ENCODE peak calls at places on chromosomes 13 and 19, in ten cellular contexts. One of them, this sample, is unnamed.

GRCh38 chr19:53612762-53613526 is 18.9 kb upstream of the DPRX start:
- DNase-seq in H9: peak
- DNase-seq in A673: no peak
- DNase-seq in body of pancreas: no peak
- DNase-seq in stomach: no peak
- DNase-seq in OCI-LY7: no peak
- DNase-seq in mammary epithelial cell: no peak
- DNase-seq in adrenal gland: no peak
- DNase-seq in hepatocyte: peak
- DNase-seq in RWPE2: no peak
- DNase-seq in this sample: no peak

GRCh38 chr19:35975608-35976214 is 19.3 kb upstream of the SDHAF1 start:
- DNase-seq in H9: no peak
- DNase-seq in A673: no peak
- DNase-seq in body of pancreas: no peak
- DNase-seq in stomach: no peak
- DNase-seq in OCI-LY7: no peak
- DNase-seq in mammary epithelial cell: no peak
- DNase-seq in adrenal gland: no peak
- DNase-seq in hepatocyte: peak
- DNase-seq in RWPE2: no peak
- DNase-seq in this sample: no peak

GRCh38 chr13:22700488-22700887 is 480.3 kb upstream of the SGCG start:
- DNase-seq in H9: no peak
- DNase-seq in A673: no peak
- DNase-seq in body of pancreas: no peak
- DNase-seq in stomach: no peak
- DNase-seq in OCI-LY7: no peak
- DNase-seq in mammary epithelial cell: no peak
- DNase-seq in adrenal gland: no peak
- DNase-seq in hepatocyte: no peak
- DNase-seq in RWPE2: no peak
- DNase-seq in this sample: no peak

GRCh38 chr13:51739403-51740112 is 64.4 kb downstream of the DHRS12 start:
- DNase-seq in H9: no peak
- DNase-seq in A673: no peak
- DNase-seq in body of pancreas: no peak
- DNase-seq in stomach: no peak
- DNase-seq in OCI-LY7: no peak
- DNase-seq in mammary epithelial cell: no peak
- DNase-seq in adrenal gland: no peak
- DNase-seq in hepatocyte: no peak
- DNase-seq in RWPE2: no peak
- DNase-seq in this sample: no peak

GRCh38 chr19:7787141-7787540 is 24.1 kb downstream of the CLEC4M start:
- DNase-seq in H9: peak
- DNase-seq in A673: no peak
- DNase-seq in body of pancreas: peak
- DNase-seq in stomach: no peak
- DNase-seq in OCI-LY7: no peak
- DNase-seq in mammary epithelial cell: no peak
- DNase-seq in adrenal gland: peak
- DNase-seq in hepatocyte: no peak
- DNase-seq in RWPE2: no peak
- DNase-seq in this sample: peak

GRCh38 chr19:43719378-43719868 is 3.5 kb downstream of the IRGC start:
- DNase-seq in H9: no peak
- DNase-seq in A673: no peak
- DNase-seq in body of pancreas: no peak
- DNase-seq in stomach: no peak
- DNase-seq in OCI-LY7: no peak
- DNase-seq in mammary epithelial cell: no peak
- DNase-seq in adrenal gland: no peak
- DNase-seq in hepatocyte: no peak
- DNase-seq in RWPE2: no peak
- DNase-seq in this sample: no peak

GRCh38 chr13:107860284-107860683 is 355.1 kb downstream of the LIG4 start:
- DNase-seq in H9: no peak
- DNase-seq in A673: no peak
- DNase-seq in body of pancreas: no peak
- DNase-seq in stomach: no peak
- DNase-seq in OCI-LY7: no peak
- DNase-seq in mammary epithelial cell: no peak
- DNase-seq in adrenal gland: no peak
- DNase-seq in hepatocyte: no peak
- DNase-seq in RWPE2: no peak
- DNase-seq in this sample: no peak

GRCh38 chr13:97386832-97387486 is 47.0 kb upstream of the RAP2A start:
- DNase-seq in H9: no peak
- DNase-seq in A673: no peak
- DNase-seq in body of pancreas: peak
- DNase-seq in stomach: no peak
- DNase-seq in OCI-LY7: no peak
- DNase-seq in mammary epithelial cell: no peak
- DNase-seq in adrenal gland: peak
- DNase-seq in hepatocyte: no peak
- DNase-seq in RWPE2: no peak
- DNase-seq in this sample: peak

GRCh38 chr19:55368701-55369563 is 1.3 kb downstream of the IL11 start:
- DNase-seq in H9: peak
- DNase-seq in A673: no peak
- DNase-seq in body of pancreas: no peak
- DNase-seq in stomach: no peak
- DNase-seq in OCI-LY7: no peak
- DNase-seq in mammary epithelial cell: peak
- DNase-seq in adrenal gland: no peak
- DNase-seq in hepatocyte: peak
- DNase-seq in RWPE2: peak
- DNase-seq in this sample: no peak

GRCh38 chr13:97359181-97360057 is 74.5 kb upstream of the RAP2A start:
- DNase-seq in H9: peak
- DNase-seq in A673: peak
- DNase-seq in body of pancreas: peak
- DNase-seq in stomach: peak
- DNase-seq in OCI-LY7: peak
- DNase-seq in mammary epithelial cell: peak
- DNase-seq in adrenal gland: peak
- DNase-seq in hepatocyte: peak
- DNase-seq in RWPE2: no peak
- DNase-seq in this sample: no peak

DNA sequence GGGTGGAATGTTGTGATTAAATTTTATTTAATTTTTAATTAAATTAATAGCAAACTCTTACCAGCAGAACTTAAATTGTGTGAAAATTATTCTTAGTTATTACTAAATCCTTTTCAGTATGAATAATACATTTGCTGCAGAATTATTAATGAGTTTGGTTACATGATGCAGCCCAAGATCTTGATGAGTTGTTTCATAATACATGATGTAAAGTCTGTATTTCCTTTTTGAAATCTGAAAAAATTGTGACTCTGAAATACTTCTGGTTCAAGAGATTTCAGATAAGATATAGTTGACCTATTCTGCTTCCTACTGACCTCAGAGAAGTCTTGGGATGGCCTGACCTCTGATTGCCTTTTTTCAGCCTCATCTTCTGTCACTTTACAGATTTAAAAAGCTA is 11.1 kb downstream of the SAE1 start:
- DNase-seq in H9: no peak
- DNase-seq in A673: no peak
- DNase-seq in body of pancreas: no peak
- DNase-seq in stomach: no peak
- DNase-seq in OCI-LY7: no peak
- DNase-seq in mammary epithelial cell: no peak
- DNase-seq in adrenal gland: no peak
- DNase-seq in hepatocyte: no peak
- DNase-seq in RWPE2: no peak
- DNase-seq in this sample: no peak
- H3K27ac ChIP-seq in H9: no peak
- H3K27ac ChIP-seq in A673: no peak
- H3K27ac ChIP-seq in body of pancreas: no peak
- H3K27ac ChIP-seq in stomach: no peak
- H3K27ac ChIP-seq in OCI-LY7: no peak
- H3K27ac ChIP-seq in mammary epithelial cell: no peak
- H3K27ac ChIP-seq in adrenal gland: no peak
- H3K27ac ChIP-seq in hepatocyte: no peak
- H3K27ac ChIP-seq in RWPE2: peak
- H3K27ac ChIP-seq in this sample: no peak

DNA sequence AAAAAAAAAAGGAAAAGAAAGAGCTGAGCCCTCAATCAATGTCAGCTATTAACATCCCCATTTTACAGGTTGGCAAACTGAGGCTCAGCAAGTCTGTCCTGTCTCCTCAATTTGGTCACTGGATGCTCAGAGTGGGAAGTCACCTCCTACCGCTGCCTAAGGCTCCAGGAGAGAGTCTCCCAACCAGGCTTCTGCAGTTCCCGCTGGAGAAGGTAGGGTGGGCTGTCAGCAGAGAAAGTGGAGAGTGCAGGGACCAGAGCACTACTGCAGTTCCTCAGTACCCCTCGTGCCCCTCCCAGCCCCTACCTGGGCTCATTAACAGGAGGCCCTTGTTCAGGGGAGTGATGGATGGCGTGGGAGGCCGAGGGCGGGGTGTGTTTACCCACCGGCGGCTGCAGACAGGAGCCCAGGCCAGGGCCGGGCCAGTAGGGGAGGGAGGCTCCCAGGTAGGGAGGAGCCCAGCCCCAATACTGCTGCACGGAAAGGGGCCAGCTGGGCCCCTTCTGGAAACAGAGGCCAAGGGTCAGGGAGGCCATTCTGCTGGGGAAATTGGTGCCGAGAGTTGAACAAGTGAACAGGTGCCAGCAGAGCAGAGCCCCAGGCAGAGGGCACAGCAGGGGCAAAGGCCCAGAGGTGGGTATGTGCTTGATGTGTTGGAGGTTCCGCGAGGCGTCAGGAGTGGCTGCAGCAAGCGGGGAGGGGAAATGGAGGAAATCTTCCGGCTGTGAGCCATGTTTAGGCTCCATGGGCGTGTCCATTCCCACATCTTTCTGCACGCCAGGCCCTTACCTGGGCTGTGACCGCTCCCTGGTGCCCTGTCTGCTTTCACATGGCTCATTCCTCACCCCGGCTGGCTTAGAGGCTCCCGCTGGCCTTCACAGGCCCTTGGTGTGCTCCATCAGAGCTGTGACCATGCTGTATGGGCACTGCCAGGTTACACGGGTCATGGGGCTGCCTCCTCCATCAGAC is 7.6 kb upstream of the COMP start:
- DNase-seq in H9: peak
- DNase-seq in A673: no peak
- DNase-seq in body of pancreas: no peak
- DNase-seq in stomach: peak
- DNase-seq in OCI-LY7: no peak
- DNase-seq in mammary epithelial cell: no peak
- DNase-seq in adrenal gland: no peak
- DNase-seq in hepatocyte: peak
- DNase-seq in RWPE2: no peak
- DNase-seq in this sample: no peak
- TF ChIP-seq CTCF in H9: peak
- TF ChIP-seq CTCF in A673: peak
- TF ChIP-seq CTCF in body of pancreas: no peak
- TF ChIP-seq CTCF in stomach: no peak
- TF ChIP-seq CTCF in OCI-LY7: no peak
- TF ChIP-seq CTCF in mammary epithelial cell: no peak
- TF ChIP-seq CTCF in adrenal gland: no peak
- TF ChIP-seq CTCF in hepatocyte: peak
- TF ChIP-seq CTCF in RWPE2: no peak
- TF ChIP-seq CTCF in this sample: no peak

DNA sequence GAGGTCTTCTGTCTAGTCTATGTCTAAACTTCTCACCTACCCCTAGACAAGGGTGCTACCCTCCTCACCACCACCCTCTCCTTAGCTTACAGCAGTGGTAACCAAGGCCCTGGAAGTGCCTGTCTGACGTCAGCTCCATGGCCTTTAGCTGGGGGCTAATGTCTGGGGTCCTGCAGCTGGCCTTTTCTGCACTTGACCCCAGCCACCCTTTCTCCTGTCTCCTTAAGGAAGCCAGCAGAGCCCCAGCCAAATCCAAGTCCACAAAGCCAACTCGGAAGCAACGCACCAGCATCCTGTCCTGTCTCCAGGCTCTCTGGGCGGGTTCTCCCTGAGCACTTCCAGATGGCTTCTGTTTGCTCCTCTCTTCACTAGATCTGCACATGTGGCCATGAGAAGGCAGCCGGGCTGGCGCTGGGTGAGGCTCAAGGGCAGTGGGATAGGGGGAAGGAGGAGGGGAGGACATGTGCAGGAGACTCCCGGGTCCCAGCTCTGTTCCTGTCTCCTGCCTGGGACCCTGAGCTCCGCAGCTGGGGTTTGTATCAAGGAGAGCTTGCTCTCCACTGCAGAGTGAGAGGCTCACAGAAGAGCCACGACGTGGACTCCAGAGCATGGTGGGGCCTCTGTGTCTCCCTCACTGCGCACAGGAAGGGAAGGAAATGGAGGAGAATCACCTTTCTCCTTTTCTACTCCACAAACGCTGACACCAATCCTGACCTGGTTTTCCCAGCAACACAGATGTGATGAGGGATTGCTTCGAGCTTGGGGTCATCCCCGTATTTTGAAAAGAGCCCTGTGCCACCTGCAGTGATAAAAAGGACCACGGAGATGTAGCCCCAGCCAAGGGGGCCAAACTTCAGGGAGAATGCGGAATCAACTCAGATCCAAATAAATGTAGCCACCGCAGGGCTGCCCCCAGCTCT is 204.2 kb downstream of the USP12 start:
- DNase-seq in H9: no peak
- DNase-seq in A673: no peak
- DNase-seq in body of pancreas: peak
- DNase-seq in stomach: no peak
- DNase-seq in OCI-LY7: no peak
- DNase-seq in mammary epithelial cell: no peak
- DNase-seq in adrenal gland: peak
- DNase-seq in hepatocyte: no peak
- DNase-seq in RWPE2: no peak
- DNase-seq in this sample: no peak
- H3K27ac ChIP-seq in H9: no peak
- H3K27ac ChIP-seq in A673: no peak
- H3K27ac ChIP-seq in body of pancreas: peak
- H3K27ac ChIP-seq in stomach: peak
- H3K27ac ChIP-seq in OCI-LY7: no peak
- H3K27ac ChIP-seq in mammary epithelial cell: no peak
- H3K27ac ChIP-seq in adrenal gland: no peak
- H3K27ac ChIP-seq in hepatocyte: peak
- H3K27ac ChIP-seq in RWPE2: no peak
- H3K27ac ChIP-seq in this sample: no peak

DNA sequence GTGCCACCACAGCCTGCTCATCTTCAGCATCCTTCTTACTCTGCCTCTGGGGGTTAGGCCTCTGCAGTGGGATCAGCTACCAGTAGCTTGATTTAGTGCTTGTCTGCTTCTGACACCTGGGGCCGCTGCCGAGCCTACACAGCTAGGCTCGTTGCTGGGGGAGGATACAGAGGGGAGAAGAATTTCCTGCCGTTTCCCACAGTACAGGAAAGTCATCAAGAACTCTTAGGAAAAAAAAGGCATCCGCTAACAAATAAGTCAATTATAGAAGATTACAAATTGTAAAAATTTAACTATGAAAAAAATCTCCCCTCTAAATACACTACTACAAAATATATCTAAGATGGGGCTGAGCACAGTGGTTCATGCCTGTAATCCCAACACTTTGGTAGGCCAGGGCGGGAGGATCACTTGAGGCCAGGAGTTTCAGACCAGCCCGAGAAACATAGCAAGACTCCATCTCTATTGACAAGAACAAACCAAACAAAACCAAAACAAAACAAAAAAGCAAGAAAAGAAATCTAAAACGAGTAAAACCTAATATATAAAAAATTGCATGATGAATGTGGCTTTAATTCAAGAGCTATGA is 26.7 kb downstream of the LATS2 start:
- DNase-seq in H9: peak
- DNase-seq in A673: no peak
- DNase-seq in body of pancreas: peak
- DNase-seq in stomach: no peak
- DNase-seq in OCI-LY7: no peak
- DNase-seq in mammary epithelial cell: no peak
- DNase-seq in adrenal gland: peak
- DNase-seq in hepatocyte: no peak
- DNase-seq in RWPE2: no peak
- DNase-seq in this sample: no peak
- TF ChIP-seq CTCF in H9: peak
- TF ChIP-seq CTCF in A673: peak
- TF ChIP-seq CTCF in body of pancreas: no peak
- TF ChIP-seq CTCF in stomach: no peak
- TF ChIP-seq CTCF in OCI-LY7: no peak
- TF ChIP-seq CTCF in mammary epithelial cell: no peak
- TF ChIP-seq CTCF in adrenal gland: no peak
- TF ChIP-seq CTCF in hepatocyte: no peak
- TF ChIP-seq CTCF in RWPE2: no peak
- TF ChIP-seq CTCF in this sample: no peak